ENCODE peak calls at places on chromosomes 13 and 19, in seven cellular contexts. J is endothelial cell of umbilical vein, V is neural progenitor cell, Y is IMR-90, C is hepatocyte, Q is neuronal stem cell, T is PC-3. D is an unnamed sample.

GRCh38 chr19:50759886-50760285 is 10.4 kb upstream of the GPR32 start:
- DNase-seq in J (peak; percentile 22), V (peak; percentile 23), Y (peak; percentile 32), C (no peak), Q (no peak), T (peak; percentile 44), D (no peak)

GRCh38 chr13:47291116-47291656 is 394.3 kb upstream of the HTR2A start:
- DNase-seq in J (no peak), V (no peak), Y (no peak), C (no peak), Q (no peak), T (peak; percentile 5), D (no peak)

GRCh38 chr19:2532252-2533071 is 56.5 kb downstream of the GADD45B start:
- DNase-seq in J (peak; percentile 90), V (no peak), Y (peak; percentile 76), C (peak; percentile 58), Q (no peak), T (peak; percentile 91), D (peak; percentile 81)

GRCh38 chr19:16588089-16588823 is 16.0 kb upstream of the SLC35E1 start:
- DNase-seq in J (peak; percentile 79), V (no peak), Y (peak; percentile 19), C (no peak), Q (no peak), T (no peak), D (peak; percentile 19)

GRCh38 chr13:76711515-76712182 is 174.6 kb downstream of the KCTD12 start:
- DNase-seq in J (peak; percentile 76), V (no peak), Y (peak; percentile 94), C (peak; percentile 61), Q (no peak), T (peak; percentile 46), D (peak; percentile 47)

GRCh38 chr19:3146677-3147100 is 10.9 kb downstream of the GNA15 start:
- DNase-seq in J (no peak), V (peak; percentile 27), Y (no peak), C (no peak), Q (no peak), T (peak; percentile 20), D (no peak)

GRCh38 chr13:77715233-77715891 is 17.9 kb downstream of the SLAIN1 start:
- DNase-seq in J (no peak), V (no peak), Y (no peak), C (no peak), Q (no peak), T (no peak), D (no peak)

GRCh38 chr13:25929816-25930215 is 122.0 kb downstream of the SHISA2 start:
- DNase-seq in J (no peak), V (no peak), Y (no peak), C (no peak), Q (no peak), T (no peak), D (no peak)

GRCh38 chr19:5782322-5782721 is 2.2 kb downstream of the PRR22 start:
- DNase-seq in J (no peak), V (no peak), Y (no peak), C (no peak), Q (no peak), T (no peak), D (no peak)

GRCh38 chr13:20294497-20294896 is 62.4 kb upstream of the GJB6 start:
- DNase-seq in J (no peak), V (peak; percentile 33), Y (no peak), C (no peak), Q (no peak), T (peak; percentile 28), D (no peak)

GRCh38 chr19:35365303-35365702 is 5.6 kb upstream of the GPR42 start:
- DNase-seq in J (no peak), V (no peak), Y (no peak), C (no peak), Q (no peak), T (no peak), D (no peak)

GRCh38 chr13:28220166-28220565 is 81.8 kb downstream of the PAN3 start:
- DNase-seq in J (peak; percentile 7), V (no peak), Y (peak; percentile 46), C (peak; percentile 11), Q (no peak), T (no peak), D (peak; percentile 9)

GRCh38 chr19:40279120-40279551 is 6.0 kb downstream of the AKT2 start:
- DNase-seq in J (no peak), V (no peak), Y (peak; percentile 38), C (peak; percentile 64), Q (no peak), T (no peak), D (no peak)

GRCh38 chr19:920051-920857 is 3.1 kb downstream of the KISS1R start:
- DNase-seq in J (no peak), V (peak; percentile 46), Y (no peak), C (peak; percentile 77), Q (no peak), T (peak; percentile 38), D (peak; percentile 27)

GRCh38 chr19:30053558-30053957 is 111.5 kb downstream of the URI1 start:
- DNase-seq in J (no peak), V (no peak), Y (no peak), C (no peak), Q (no peak), T (no peak), D (no peak)

GRCh38 chr19:1538978-1539377 is 15.1 kb downstream of the PLK5 start:
- DNase-seq in J (no peak), V (no peak), Y (no peak), C (peak; percentile 6), Q (no peak), T (no peak), D (no peak)

GRCh38 chr19:3576696-3577443 is 4.1 kb downstream of the HMG20B start:
- DNase-seq in J (peak; percentile 52), V (peak; percentile 94), Y (peak; percentile 43), C (peak; percentile 88), Q (no peak), T (no peak), D (no peak)

GRCh38 chr19:18998276-18998675 is 35.0 kb downstream of the SUGP2 start:
- DNase-seq in J (no peak), V (no peak), Y (no peak), C (no peak), Q (no peak), T (no peak), D (no peak)

GRCh38 chr19:18996796-18997394 is 36.4 kb downstream of the SUGP2 start:
- DNase-seq in J (no peak), V (no peak), Y (no peak), C (no peak), Q (no peak), T (no peak), D (no peak)

GRCh38 chr19:18995804-18996241 is 37.5 kb downstream of the SUGP2 start:
- DNase-seq in J (peak; percentile 70), V (peak; percentile 89), Y (peak; percentile 96), C (peak; percentile 82), Q (peak; percentile 38), T (peak; percentile 70), D (peak; percentile 58)

GRCh38 chr19:18999016-18999758 is 34.1 kb downstream of the SUGP2 start:
- DNase-seq in J (peak; percentile 50), V (no peak), Y (peak; percentile 58), C (no peak), Q (no peak), T (peak; percentile 57), D (peak; percentile 16)

GRCh38 chr19:18996351-18996750 is 37.0 kb downstream of the SUGP2 start:
- DNase-seq in J (no peak), V (no peak), Y (no peak), C (no peak), Q (no peak), T (no peak), D (no peak)
- H3K36me3 ChIP-seq in J (peaks cover 15% of the 10 kb centered on the region), V (peaks cover 2% of the 10 kb centered on the region), Y (peaks cover 53% of the 10 kb centered on the region), C (no peaks in the 10 kb centered on the region), Q (peaks cover 84% of the 10 kb centered on the region), T (peaks cover 45% of the 10 kb centered on the region), D (peaks cover 14% of the 10 kb centered on the region)

DNA sequence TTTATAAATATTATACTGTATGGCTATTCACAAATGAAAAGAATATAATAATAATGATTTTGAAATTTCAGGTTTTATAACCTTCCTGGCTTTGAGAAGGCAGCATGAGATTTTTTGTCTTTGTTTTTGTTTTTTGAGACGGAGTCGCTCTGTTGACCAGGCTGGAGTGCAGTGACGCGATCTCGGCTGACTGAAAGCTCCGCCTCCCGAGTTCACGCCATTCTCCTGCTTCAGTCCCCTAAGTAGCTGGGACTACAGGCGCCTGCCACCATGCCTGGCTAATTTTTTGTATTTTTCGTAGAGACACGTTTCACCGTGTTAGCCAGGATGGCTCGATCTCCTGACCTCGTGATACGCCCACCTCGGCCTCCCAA is 64.1 kb downstream of the ZNF429 start:
- DNase-seq in J (no peak), V (no peak), Y (no peak), C (no peak), Q (no peak), T (no peak), D (no peak)
- H2AFZ ChIP-seq in J (no peak overlapping the region), V (no peak overlapping the region), Y (no peak overlapping the region), C (no peak overlapping the region), Q (no peak overlapping the region), T (no peak overlapping the region), D (no peak overlapping the region)

GRCh38 chr13:51825681-51826254 is 19.2 kb downstream of the TMEM272 start:
- DNase-seq in J (no peak), V (no peak), Y (no peak), C (no peak), Q (no peak), T (no peak), D (no peak)

GRCh38 chr13:51822106-51822840 is 18.3 kb upstream of the DHRS12 start:
- DNase-seq in J (no peak), V (no peak), Y (no peak), C (no peak), Q (no peak), T (no peak), D (no peak)

GRCh38 chr13:51825165-51825592 is 19.8 kb downstream of the TMEM272 start:
- DNase-seq in J (peak; percentile 24), V (no peak), Y (no peak), C (no peak), Q (no peak), T (no peak), D (peak; percentile 41)

GRCh38 chr13:51823351-51823750 is 19.4 kb upstream of the DHRS12 start:
- DNase-seq in J (no peak), V (no peak), Y (no peak), C (no peak), Q (no peak), T (no peak), D (no peak)

GRCh38 chr13:51823861-51824260 is 19.9 kb upstream of the DHRS12 start:
- DNase-seq in J (no peak), V (no peak), Y (no peak), C (no peak), Q (no peak), T (no peak), D (no peak)
- H3K4me1 ChIP-seq in J (no peaks in the 10 kb centered on the region), V (no peaks in the 10 kb centered on the region), Y (no peaks in the 10 kb centered on the region), C (no peaks in the 10 kb centered on the region), Q (no peaks in the 10 kb centered on the region), T (no peaks in the 10 kb centered on the region), D (peaks cover 8% of the 10 kb centered on the region)

GRCh38 chr13:51666839-51667238 is 82.6 kb downstream of the WDFY2 start:
- DNase-seq in J (no peak), V (no peak), Y (no peak), C (no peak), Q (no peak), T (no peak), D (no peak)

GRCh38 chr13:51666316-51666715 is 82.1 kb downstream of the WDFY2 start:
- DNase-seq in J (no peak), V (no peak), Y (no peak), C (no peak), Q (no peak), T (peak; percentile 13), D (no peak)

GRCh38 chr13:51663980-51664957 is 80.0 kb downstream of the WDFY2 start:
- DNase-seq in J (no peak), V (no peak), Y (no peak), C (no peak), Q (no peak), T (peak; percentile 25), D (peak; percentile 36)

GRCh38 chr13:51668580-51669195 is 84.4 kb downstream of the WDFY2 start:
- DNase-seq in J (no peak), V (no peak), Y (no peak), C (no peak), Q (no peak), T (no peak), D (no peak)

GRCh38 chr13:51665456-51665855 is 81.2 kb downstream of the WDFY2 start:
- DNase-seq in J (no peak), V (no peak), Y (no peak), C (no peak), Q (no peak), T (no peak), D (no peak)
- H3K36me3 ChIP-seq in J (no peaks in the 10 kb centered on the region), V (peaks cover 8% of the 10 kb centered on the region), Y (no peaks in the 10 kb centered on the region), C (no peaks in the 10 kb centered on the region), Q (peaks cover 9% of the 10 kb centered on the region), T (no peaks in the 10 kb centered on the region), D (peaks cover 5% of the 10 kb centered on the region)